ENCODE peak calls at places on chromosomes 12 and 14, in seven cellular contexts. Y is HCT116, P is HepG2, C is H1, D is NT2/D1, N is SK-N-SH, F is K562. O is an unnamed sample.

GRCh38 chr12:3041558-3042164 is 35.5 kb upstream of the TSPAN9 start:
- DNase-seq in D (peak), P (peak), N (peak), F (peak), Y (peak), C (peak), O (peak)

GRCh38 chr12:13784504-13784903 is 196.9 kb downstream of the GRIN2B start:
- DNase-seq in D (no peak), P (no peak), N (no peak), Y (no peak), F (no peak), C (no peak), O (no peak)

GRCh38 chr14:101963611-101964296 is 619 bp upstream of the DYNC1H1 start:
- DNase-seq in D (no peak), F (no peak), P (no peak), Y (no peak), N (no peak), C (no peak), O (no peak)

GRCh38 chr14:91315844-91316267 is 71.4 kb upstream of the GPR68 start:
- DNase-seq in F (no peak), C (no peak), P (no peak), Y (no peak), N (no peak), D (no peak), O (peak)

GRCh38 chr12:15824516-15824915 is 35.3 kb upstream of the EPS8 start:
- DNase-seq in N (no peak), C (no peak), D (no peak), F (no peak), Y (no peak), P (no peak), O (no peak)

GRCh38 chr12:29889737-29890136 is 106.0 kb upstream of the TMTC1 start:
- DNase-seq in P (peak), Y (peak), F (no peak), D (peak), C (peak), N (peak), O (no peak)

GRCh38 chr12:120215766-120216735 is 15.1 kb upstream of the RPLP0 start:
- DNase-seq in D (no peak), C (no peak), P (no peak), Y (no peak), F (no peak), N (no peak), O (no peak)

GRCh38 chr14:21264025-21264801 is 5.0 kb downstream of the HNRNPC start:
- DNase-seq in C (no peak), N (no peak), P (no peak), Y (no peak), D (no peak), F (no peak), O (peak)

GRCh38 chr12:19183121-19183838 is 53.7 kb downstream of the PLEKHA5 start:
- DNase-seq in D (no peak), F (no peak), N (no peak), C (no peak), Y (no peak), P (no peak), O (no peak)

GRCh38 chr14:83757896-83758295 is 1772.0 kb upstream of the FLRT2 start:
- DNase-seq in P (no peak), C (no peak), F (no peak), D (no peak), N (no peak), Y (no peak), O (no peak)

GRCh38 chr12:105289114-105289904 is 41.2 kb upstream of the C12orf75 start:
- DNase-seq in Y (no peak), P (peak), N (no peak), F (no peak), C (no peak), D (no peak), O (no peak)

GRCh38 chr12:92000587-92000986 is 145.1 kb downstream of the BTG1 start:
- DNase-seq in D (no peak), P (no peak), C (no peak), Y (no peak), N (no peak), F (no peak), O (no peak)

GRCh38 chr12:124397399-124397679 is 102.4 kb downstream of the RFLNA start:
- DNase-seq in N (peak), P (no peak), F (no peak), Y (no peak), D (no peak), C (no peak), O (no peak)

GRCh38 chr12:89353823-89354629 is 1.7 kb upstream of the DUSP6 start:
- DNase-seq in P (peak), N (peak), C (peak), Y (peak), F (no peak), D (peak), O (no peak)

GRCh38 chr12:77189463-77189862 is 124.1 kb upstream of the E2F7 start:
- DNase-seq in C (no peak), Y (no peak), N (no peak), F (no peak), P (no peak), D (no peak), O (no peak)

GRCh38 chr14:98489115-98489514 is 782.9 kb downstream of the BCL11B start:
- DNase-seq in C (no peak), D (no peak), P (no peak), N (no peak), Y (no peak), F (no peak), O (no peak)

GRCh38 chr12:13165578-13166120 is 30.9 kb upstream of the EMP1 start:
- DNase-seq in N (no peak), F (peak), P (no peak), D (no peak), Y (peak), C (no peak), O (no peak)

GRCh38 chr12:16603916-16604575 is 1.9 kb downstream of the LMO3 start:
- DNase-seq in C (no peak), F (no peak), D (no peak), N (peak), P (no peak), Y (no peak), O (no peak)

GRCh38 chr14:88618476-88618875 is 55.6 kb downstream of the ZC3H14 start:
- DNase-seq in Y (no peak), D (no peak), P (no peak), F (no peak), N (no peak), C (no peak), O (no peak)

GRCh38 chr12:124625867-124626675 is 58.7 kb upstream of the NCOR2 start:
- DNase-seq in C (no peak), Y (no peak), P (peak), F (peak), N (no peak), D (no peak), O (no peak)

GRCh38 chr14:75876526-75876925 is 105.3 kb downstream of the TGFB3 start:
- DNase-seq in Y (no peak), P (no peak), F (no peak), C (no peak), N (no peak), D (no peak), O (no peak)

GRCh38 chr12:13289644-13290285 is 93.2 kb downstream of the EMP1 start:
- DNase-seq in C (no peak), N (no peak), F (no peak), D (no peak), P (no peak), Y (no peak), O (no peak)

GRCh38 chr14:74238974-74239847 is at the start of gene VSX2:
- DNase-seq in N (no peak), C (no peak), F (no peak), D (no peak), P (no peak), Y (no peak), O (no peak)

GRCh38 chr12:12975322-12976077 is 23.5 kb upstream of the GPRC5D start:
- DNase-seq in D (peak), N (peak), C (no peak), F (peak), Y (peak), P (peak), O (no peak)

GRCh38 chr14:34063470-34064164 is 112.7 kb upstream of the EGLN3 start:
- DNase-seq in Y (no peak), F (no peak), P (peak), D (no peak), C (no peak), N (no peak), O (no peak)

GRCh38 chr12:56190695-56191155 is 1.4 kb upstream of the SMARCC2 start:
- DNase-seq in N (no peak), Y (no peak), F (no peak), D (no peak), C (no peak), P (no peak), O (no peak)

GRCh38 chr12:79300199-79300568 is 390.6 kb downstream of the PAWR start:
- DNase-seq in F (no peak), C (no peak), Y (no peak), N (no peak), P (peak), D (no peak), O (no peak)

GRCh38 chr12:25313591-25313990 is 62.9 kb upstream of the KRAS start:
- DNase-seq in P (no peak), Y (no peak), D (no peak), F (no peak), N (no peak), C (no peak), O (no peak)

GRCh38 chr14:79514700-79515099 is 696.6 kb downstream of the DIO2 start:
- DNase-seq in D (no peak), P (no peak), F (no peak), C (no peak), N (no peak), Y (no peak), O (no peak)

GRCh38 chr12:58564721-58565120 is 355.6 kb downstream of the LRIG3 start:
- DNase-seq in Y (no peak), D (no peak), C (no peak), N (no peak), P (no peak), F (no peak), O (no peak)

GRCh38 chr14:33682746-33683145 is 268.1 kb downstream of the EGLN3 start:
- DNase-seq in N (no peak), F (no peak), Y (no peak), C (no peak), P (no peak), D (no peak), O (no peak)

GRCh38 chr14:105337966-105338365 is 23.4 kb downstream of the PACS2 start:
- DNase-seq in N (no peak), Y (no peak), D (no peak), F (no peak), C (no peak), P (no peak), O (no peak)

GRCh38 chr12:74646831-74647230 is 109.2 kb downstream of the ATXN7L3B start:
- DNase-seq in N (no peak), C (no peak), F (no peak), Y (peak), D (no peak), P (no peak), O (no peak)

GRCh38 chr12:90246673-90247072 is 538.0 kb upstream of the ATP2B1 start:
- DNase-seq in C (no peak), D (no peak), N (no peak), F (no peak), Y (no peak), P (no peak), O (no peak)

GRCh38 chr14:73264896-73265720 is 27.8 kb downstream of the PAPLN start:
- DNase-seq in D (no peak), C (no peak), P (no peak), F (no peak), N (peak), Y (no peak), O (no peak)

DNA sequence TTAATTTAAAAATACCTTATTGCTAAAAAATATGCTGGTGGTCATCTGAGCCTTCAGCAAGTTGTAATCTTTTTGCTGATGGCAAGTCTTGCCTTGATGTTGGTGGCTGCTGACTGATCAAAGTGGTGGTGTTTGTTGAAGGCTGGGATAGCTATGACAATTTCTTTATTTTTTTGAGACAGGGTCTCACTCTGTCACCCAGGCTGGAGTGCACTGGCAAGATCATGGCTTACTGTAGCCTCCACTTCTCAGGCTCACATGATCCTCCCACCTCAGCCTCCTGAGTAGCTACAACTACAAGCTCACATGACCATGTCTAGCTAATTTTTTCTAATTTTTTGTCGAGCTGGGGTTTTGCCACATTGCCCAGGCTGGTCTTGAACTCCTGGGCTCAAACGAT is 24.8 kb downstream of the PRORP start:
- DNase-seq in P (no peak), Y (no peak), D (no peak), F (no peak), C (no peak), N (no peak), O (no peak)
- TF ChIP-seq YY1 in P (no peak), Y (no peak), D (no peak), F (no peak), C (no peak), N (no peak), O (no peak)

GRCh38 chr14:103550451-103551337 is 11.8 kb downstream of the BAG5 start:
- DNase-seq in Y (no peak), D (no peak), P (no peak), F (no peak), C (no peak), N (peak), O (no peak)

GRCh38 chr14:103552011-103552797 is 10.3 kb downstream of the BAG5 start:
- DNase-seq in N (no peak), F (no peak), D (no peak), C (no peak), Y (no peak), P (no peak), O (no peak)

GRCh38 chr14:103552811-103553210 is 9.6 kb downstream of the BAG5 start:
- DNase-seq in P (no peak), N (no peak), F (no peak), C (no peak), Y (no peak), D (no peak), O (no peak)

GRCh38 chr14:103549361-103550311 is 12.8 kb downstream of the BAG5 start:
- DNase-seq in F (no peak), N (peak), C (no peak), Y (no peak), P (peak), D (no peak), O (no peak)

DNA sequence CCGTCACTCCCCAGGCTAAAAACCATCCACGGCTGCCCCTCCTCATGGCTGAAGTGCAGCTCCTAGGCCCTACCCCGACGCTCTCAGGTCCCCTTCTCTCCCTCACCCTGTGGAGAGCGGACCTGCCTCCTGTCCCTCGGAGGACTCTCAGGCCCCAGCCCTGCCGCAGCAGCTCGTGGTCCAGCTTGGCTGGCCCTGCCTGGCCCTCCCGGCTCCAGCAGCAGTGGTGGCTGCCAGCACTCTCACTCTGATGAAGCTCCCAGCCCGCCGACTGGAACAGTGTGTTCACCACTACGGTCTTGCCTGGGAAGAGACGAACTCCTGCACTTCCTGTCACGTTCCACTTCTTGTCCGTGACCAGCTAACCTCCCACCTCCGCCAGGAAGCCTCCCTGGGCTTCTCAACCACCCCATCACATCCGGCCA is 11.1 kb downstream of the BAG5 start:
- DNase-seq in C (no peak), P (no peak), F (no peak), D (no peak), N (peak), Y (no peak), O (no peak)
- TF ChIP-seq YY1 in C (no peak), P (no peak), F (no peak), D (no peak), N (no peak), Y (no peak), O (no peak)

DNA sequence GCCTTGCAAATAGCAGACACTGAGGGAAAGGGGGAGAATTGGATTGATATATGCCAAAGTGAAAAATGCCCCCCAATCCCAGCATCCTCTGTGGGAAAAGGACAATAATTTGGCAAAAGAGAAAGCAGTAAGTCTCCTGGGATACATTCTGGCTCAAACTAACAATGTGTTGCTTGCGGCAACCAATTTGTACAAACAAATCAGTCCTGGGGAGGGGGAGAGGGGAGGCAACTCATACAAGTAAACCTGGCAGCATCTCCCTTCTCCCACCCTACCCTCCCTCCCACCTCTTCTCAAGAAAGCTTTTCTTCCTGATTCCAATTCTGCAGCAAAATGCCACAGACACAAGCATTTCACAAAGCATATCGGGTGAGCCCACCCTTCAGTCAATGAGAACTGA is 57.0 kb downstream of the STON2 start:
- DNase-seq in N (no peak), D (no peak), P (no peak), Y (no peak), F (no peak), C (no peak), O (no peak)
- TF ChIP-seq YY1 in N (no peak), D (no peak), P (no peak), Y (no peak), F (no peak), C (no peak), O (no peak)

GRCh38 chr12:47078733-47079364 is 572 bp upstream of the PCED1B start:
- DNase-seq in P (no peak), Y (no peak), F (no peak), D (no peak), C (no peak), N (no peak), O (no peak)
- TF ChIP-seq YY1 in P (no peak), Y (no peak), F (no peak), D (no peak), C (no peak), N (no peak), O (no peak)

GRCh38 chr12:7061596-7061995 is 1.1 kb downstream of the C1S start:
- DNase-seq in D (no peak), P (peak), N (no peak), Y (no peak), C (no peak), F (no peak), O (no peak)

GRCh38 chr12:7061138-7061537 is 620 bp downstream of the C1S start:
- DNase-seq in N (no peak), D (no peak), Y (no peak), F (no peak), C (no peak), P (no peak), O (no peak)

GRCh38 chr12:7059780-7060179 is 738 bp upstream of the C1S start:
- DNase-seq in D (no peak), F (no peak), N (no peak), C (no peak), Y (no peak), P (no peak), O (no peak)

GRCh38 chr12:7058850-7059249 is 1.7 kb upstream of the C1S start:
- DNase-seq in D (no peak), F (no peak), C (no peak), P (no peak), N (no peak), Y (no peak), O (no peak)

DNA sequence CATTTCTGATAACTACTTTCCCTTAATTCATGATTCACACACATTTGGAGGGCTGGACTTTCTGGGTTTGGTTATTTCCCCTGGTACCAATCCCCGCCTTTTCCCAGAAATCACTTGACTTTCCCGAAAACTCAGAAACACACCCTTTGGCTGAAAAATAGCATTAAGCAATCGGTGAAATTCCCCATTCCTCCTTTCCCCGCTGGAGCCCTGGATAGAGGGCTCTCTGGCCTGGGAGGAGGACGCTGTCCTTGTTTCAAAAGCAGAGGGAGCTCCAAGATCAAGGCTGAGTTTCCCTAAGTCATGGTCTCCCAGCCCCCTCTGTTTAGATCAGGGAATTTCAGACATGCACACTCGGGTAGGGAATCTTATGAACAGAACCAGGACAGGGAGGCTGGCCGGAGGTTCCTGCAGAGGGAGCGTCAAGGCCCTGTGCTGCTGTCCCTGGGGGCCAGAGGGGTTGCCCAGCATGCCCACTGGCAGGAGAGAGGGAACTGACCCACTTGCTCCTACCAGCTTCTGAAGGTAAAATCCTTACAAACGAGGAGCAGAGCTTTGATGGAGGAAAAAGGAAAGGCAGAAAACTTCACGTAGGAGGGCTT is at the start of gene C1S:
- DNase-seq in P (peak), Y (no peak), C (peak), D (peak), N (peak), F (peak), O (no peak)
- TF ChIP-seq YY1 in P (no peak), Y (no peak), C (no peak), D (no peak), N (no peak), F (no peak), O (no peak)

GRCh38 chr14:106842687-106843086 is 1316.3 kb downstream of the TMEM121 start:
- DNase-seq in F (peak), P (peak), D (no peak), Y (no peak), C (no peak), N (peak), O (no peak)
- TF ChIP-seq YY1 in F (no peak), P (no peak), D (no peak), Y (no peak), C (no peak), N (no peak), O (no peak)

DNA sequence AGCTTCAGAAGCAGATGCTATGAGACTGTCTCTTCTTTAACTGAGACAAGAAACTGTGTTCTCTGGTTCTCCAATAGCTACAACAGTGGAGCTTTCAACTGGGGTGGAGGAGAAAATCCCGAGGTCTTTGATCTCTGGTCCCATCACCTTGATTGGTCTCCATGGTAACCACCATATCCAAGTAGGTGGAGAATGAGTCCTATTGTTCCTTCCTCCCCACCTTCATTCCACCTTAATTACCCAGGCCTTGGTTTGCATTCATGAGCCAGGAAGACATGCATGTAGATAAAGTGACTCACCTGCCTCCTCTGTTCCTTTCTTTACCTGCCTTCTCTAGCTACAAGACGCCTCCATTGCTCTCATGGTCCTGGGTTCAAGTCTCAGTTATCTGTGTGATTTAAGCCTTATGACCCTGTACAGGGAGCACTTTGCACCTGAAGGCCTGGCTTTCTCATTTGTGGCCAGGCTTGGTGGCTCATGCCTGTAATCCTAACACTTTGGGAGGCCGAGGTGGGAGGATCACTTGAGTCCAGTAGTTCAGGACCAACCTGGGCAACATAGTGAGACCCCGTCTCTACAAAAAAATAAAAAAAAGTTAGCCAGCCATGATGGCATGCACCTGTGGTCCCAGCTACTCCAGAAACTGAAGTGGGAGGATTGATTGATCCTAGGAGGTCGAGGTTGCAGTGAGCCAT is 157.7 kb upstream of the TBX3 start:
- DNase-seq in F (no peak), Y (peak), D (peak), C (peak), P (peak), N (no peak), O (no peak)
- TF ChIP-seq YY1 in F (no peak), Y (no peak), D (no peak), C (no peak), P (no peak), N (no peak), O (no peak)

GRCh38 chr14:48086516-48086915 is 411.1 kb upstream of the MDGA2 start:
- DNase-seq in P (no peak), D (no peak), F (no peak), Y (no peak), C (no peak), N (no peak), O (no peak)
- TF ChIP-seq YY1 in P (no peak), D (no peak), F (no peak), Y (no peak), C (no peak), N (no peak), O (no peak)